ENCODE peak calls at places on chromosome 20, in four cellular contexts. L is GF-D8, S is lower lobe of right lung, N is HTR-8/SVneo. G is an unnamed sample.

GRCh38 chr20:47392015-47392720 is 35.7 kb upstream of the ZMYND8 start:
- DNase-seq in L (no peak), S (no peak), N (peak), G (no peak)

GRCh38 chr20:60065741-60066437 is 107.7 kb downstream of the CDH26 start:
- DNase-seq in L (no peak), S (no peak), N (no peak), G (no peak)

GRCh38 chr20:5390719-5391118 is 74.0 kb upstream of the PROKR2 start:
- DNase-seq in L (no peak), S (no peak), N (no peak), G (no peak)

GRCh38 chr20:6140947-6141346 is 18.1 kb upstream of the FERMT1 start:
- DNase-seq in L (no peak), S (no peak), N (peak), G (no peak)

GRCh38 chr20:51013577-51014330 is 9.2 kb downstream of the KCNG1 start:
- DNase-seq in L (no peak), S (no peak), N (no peak), G (no peak)

GRCh38 chr20:56003966-56004365 is 1.4 kb downstream of the CBLN4 start:
- DNase-seq in L (no peak), S (peak), N (no peak), G (peak)

GRCh38 chr20:19823971-19824370 is 65.9 kb downstream of the RIN2 start:
- DNase-seq in L (no peak), S (no peak), N (no peak), G (no peak)

GRCh38 chr20:17969276-17969883 is 562 bp downstream of the MGME1 start:
- DNase-seq in L (no peak), S (peak), N (peak), G (no peak)

GRCh38 chr20:32522775-32523612 is 62.1 kb downstream of the NOL4L start:
- DNase-seq in L (no peak), S (peak), N (no peak), G (no peak)

GRCh38 chr20:57582432-57583288 is 21.8 kb downstream of the PCK1 start:
- DNase-seq in L (no peak), S (no peak), N (peak), G (no peak)

GRCh38 chr20:45346851-45347250 is 1.4 kb downstream of the SDC4 start:
- DNase-seq in L (no peak), S (no peak), N (no peak), G (no peak)

GRCh38 chr20:52031206-52031573 is 160.4 kb downstream of the ZFP64 start:
- DNase-seq in L (no peak), S (no peak), N (peak), G (no peak)

GRCh38 chr20:45506927-45507820 is 8.2 kb downstream of the SPINT3 start:
- DNase-seq in L (no peak), S (no peak), N (no peak), G (no peak)

GRCh38 chr20:50389437-50389807 is 120.8 kb upstream of the PTPN1 start:
- DNase-seq in L (no peak), S (no peak), N (no peak), G (no peak)

GRCh38 chr20:1282966-1283365 is 16.9 kb downstream of the SNPH start:
- DNase-seq in L (no peak), S (no peak), N (no peak), G (no peak)

GRCh38 chr20:25507385-25508082 is 77.8 kb downstream of the NINL start:
- DNase-seq in L (no peak), S (no peak), N (no peak), G (no peak)

GRCh38 chr20:45592574-45593189 is 13.6 kb upstream of the WFDC8 start:
- DNase-seq in L (peak), S (no peak), N (peak), G (no peak)

G was measured in neuronal stem cell.